ENCODE peak calls at places on chromosomes 4 and X, in seven cellular contexts. R, S, N, L, V, T and W are unnamed samples.

GRCh38 chrX:106263817-106264216 is 95.7 kb downstream of the PWWP3B start:
- DNase-seq in R (no peak), V (no peak), N (no peak), S (no peak), L (no peak), T (no peak), W (no peak)

GRCh38 chrX:119617511-119618164 is 11.4 kb upstream of the NKRF start:
- DNase-seq in L (no peak), S (no peak), R (no peak), V (no peak), N (no peak), T (no peak), W (no peak)

GRCh38 chrX:22366166-22366702 is 93.5 kb downstream of the CBLL2 start:
- DNase-seq in T (no peak), R (no peak), S (no peak), L (no peak), V (no peak), N (no peak), W (no peak)

GRCh38 chr4:138090145-138090917 is 151.8 kb downstream of the SLC7A11 start:
- DNase-seq in V (peak; percentile 76), S (peak; percentile 17), R (peak; percentile 67), T (peak; percentile 67), N (peak; percentile 78), L (peak; percentile 64), W (no peak)

GRCh38 chrX:11143931-11144678 is 33.0 kb downstream of the HCCS start:
- DNase-seq in V (peak; percentile 63), N (peak; percentile 71), R (peak; percentile 48), S (peak; percentile 42), T (peak; percentile 51), L (peak; percentile 55), W (peak; percentile 67)

GRCh38 chr4:24266951-24267577 is 317.3 kb downstream of the DHX15 start:
- DNase-seq in V (no peak), S (no peak), N (no peak), T (no peak), L (no peak), R (no peak), W (no peak)

GRCh38 chr4:175106301-175106700 is 188.1 kb downstream of the ADAM29 start:
- DNase-seq in N (no peak), R (no peak), S (no peak), V (no peak), T (no peak), L (no peak), W (no peak)

GRCh38 chr4:118727360-118727759 is 42.2 kb downstream of the METTL14 start:
- DNase-seq in S (no peak), L (no peak), T (no peak), R (no peak), V (no peak), N (no peak), W (no peak)

GRCh38 chr4:71229477-71230257 is 109.2 kb upstream of the SLC4A4 start:
- DNase-seq in N (peak; percentile 36), T (no peak), S (no peak), R (peak; percentile 13), V (peak; percentile 7), L (peak; percentile 5), W (peak; percentile 9)

GRCh38 chrX:134990475-134991473 is at the start of gene SMIM10:
- DNase-seq in L (no peak), T (peak; percentile 55), S (no peak), N (peak; percentile 78), V (no peak), R (peak; percentile 86), W (no peak)

GRCh38 chrX:133580630-133581029 is 165.3 kb upstream of the GPC4 start:
- DNase-seq in L (no peak), N (no peak), V (no peak), S (no peak), T (no peak), R (no peak), W (no peak)

GRCh38 chr4:3866813-3867129 is 100.6 kb downstream of the ADRA2C start:
- DNase-seq in T (no peak), L (no peak), N (no peak), S (no peak), V (no peak), R (no peak), W (no peak)

GRCh38 chrX:53049127-53049517 is 533 bp downstream of the GPR173 start:
- DNase-seq in N (no peak), V (no peak), L (no peak), T (no peak), R (no peak), S (no peak), W (no peak)

DNA sequence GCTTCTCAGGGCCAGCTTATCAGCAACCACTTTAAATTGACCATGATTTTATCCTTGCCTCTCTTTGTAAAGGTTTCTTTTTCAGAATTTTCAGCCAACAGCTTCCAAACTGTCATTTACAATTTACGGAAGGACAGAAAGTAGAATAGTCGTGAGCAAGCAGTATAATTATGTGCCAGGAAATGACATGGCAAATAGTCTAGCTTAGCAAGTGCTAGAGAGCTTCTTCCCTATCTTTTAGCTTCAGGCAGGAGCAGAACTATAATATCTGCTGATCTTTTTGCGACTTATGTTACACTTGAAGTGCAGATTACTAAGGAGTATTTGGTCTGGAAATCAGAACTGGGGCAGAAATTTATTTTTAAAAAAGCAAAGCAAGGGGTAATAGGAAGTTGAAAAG is 123.0 kb upstream of the AP1S2 start:
- DNase-seq in R (no peak), L (no peak), T (no peak), V (no peak), S (no peak), N (no peak), W (no peak)
- TF ChIP-seq YY1 in R (no peak), L (no peak), T (no peak), V (no peak), S (no peak), N (no peak), W (no peak)

GRCh38 chr4:82489076-82489475 is 58.7 kb downstream of the ENOPH1 start:
- DNase-seq in V (no peak), R (no peak), S (no peak), N (no peak), L (no peak), T (no peak), W (no peak)
- TF ChIP-seq YY1 in V (no peak), R (no peak), S (no peak), N (no peak), L (no peak), T (no peak), W (no peak)

GRCh38 chr4:149140841-149141240 is 674.8 kb downstream of the IQCM start:
- DNase-seq in T (no peak), N (no peak), V (no peak), R (no peak), S (no peak), L (no peak), W (no peak)

DNA sequence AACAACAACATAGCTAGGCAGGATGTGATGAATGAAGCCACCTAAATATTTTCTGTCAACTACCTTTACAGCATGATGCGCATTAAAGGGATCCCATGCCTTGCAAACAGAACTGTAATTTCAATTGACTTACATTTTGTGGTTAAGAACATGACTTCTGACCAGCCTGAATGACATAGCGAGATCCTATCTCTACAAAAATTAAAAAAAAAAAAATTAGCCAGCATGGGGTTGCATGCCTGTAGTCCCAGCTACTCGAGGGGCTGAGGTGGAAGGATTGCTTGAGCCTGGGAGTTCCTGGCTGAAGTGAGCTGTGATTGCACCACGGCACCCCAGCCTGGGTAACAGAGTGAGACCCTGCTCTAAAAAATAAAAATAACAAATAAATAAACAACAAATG is 680.6 kb downstream of the IQCM start:
- DNase-seq in S (no peak), V (no peak), T (no peak), L (no peak), R (no peak), N (no peak), W (no peak)
- TF ChIP-seq YY1 in S (no peak), V (no peak), T (no peak), L (no peak), R (no peak), N (no peak), W (no peak)

GRCh38 chrX:23666282-23666681 is 1.0 kb upstream of the PRDX4 start:
- DNase-seq in R (no peak), L (no peak), T (no peak), V (no peak), N (no peak), S (no peak), W (no peak)
- TF ChIP-seq YY1 in R (no peak), L (no peak), T (no peak), V (no peak), N (no peak), S (no peak), W (no peak)